ENCODE peak calls at places on chromosomes 13 and 19, in eight cellular contexts. I, X, L, P, B, C, R and J are unnamed samples.

GRCh38 chr19:1252818-1253513 is 4.6 kb downstream of the MIDN start:
- DNase-seq in I (peak; percentile 90), R (peak; percentile 94), B (no peak), L (peak; percentile 90), X (no peak), C (no peak), P (peak; percentile 98), J (no peak)

GRCh38 chr13:104140557-104140956 is 1074.3 kb upstream of the SLC10A2 start:
- DNase-seq in B (no peak), L (no peak), C (no peak), I (no peak), P (no peak), X (no peak), R (no peak), J (no peak)

GRCh38 chr13:49371943-49372636 is 71.8 kb downstream of the CAB39L start:
- DNase-seq in B (no peak), X (no peak), R (no peak), P (peak; percentile 61), C (no peak), L (no peak), I (no peak), J (no peak)

GRCh38 chr19:17658666-17659065 is 29.5 kb downstream of the UNC13A start:
- DNase-seq in C (no peak), X (no peak), R (no peak), P (no peak), L (no peak), I (no peak), B (no peak), J (no peak)

GRCh38 chr19:17861542-17862402 is 2.1 kb downstream of the RPL18A start:
- DNase-seq in I (no peak), X (no peak), P (no peak), C (no peak), B (no peak), R (no peak), L (no peak), J (no peak)

GRCh38 chr19:49468746-49469447 is 5.1 kb upstream of the FLT3LG start:
- DNase-seq in X (peak; percentile 64), R (no peak), B (peak; percentile 80), L (no peak), P (peak; percentile 67), C (peak; percentile 83), I (peak; percentile 56), J (peak; percentile 82)

GRCh38 chr19:13849991-13850909 is 26.7 kb upstream of the NANOS3 start:
- DNase-seq in B (peak; percentile 80), I (peak; percentile 88), X (peak; percentile 79), L (peak; percentile 86), R (peak; percentile 81), C (no peak), P (peak; percentile 76), J (no peak)

GRCh38 chr19:32469796-32470195 is 64.2 kb downstream of the DPY19L3 start:
- DNase-seq in B (peak; percentile 65), L (no peak), C (no peak), R (no peak), I (no peak), P (peak; percentile 20), X (no peak), J (no peak)

GRCh38 chr19:54266133-54266532 is 9.1 kb upstream of the LILRB5 start:
- DNase-seq in P (peak; percentile 55), I (peak; percentile 79), X (peak; percentile 94), B (peak; percentile 91), C (peak; percentile 7), R (peak; percentile 78), L (peak; percentile 72), J (peak; percentile 36)

GRCh38 chr13:42990147-42990990 is 1.7 kb downstream of the EPSTI1 start:
- DNase-seq in L (no peak), B (no peak), C (no peak), I (no peak), R (no peak), X (no peak), P (peak; percentile 65), J (no peak)

GRCh38 chr13:35471466-35472307 is 4.8 kb downstream of the MAB21L1 start:
- DNase-seq in B (peak; percentile 64), R (no peak), I (no peak), P (no peak), X (peak; percentile 36), C (no peak), L (no peak), J (no peak)

GRCh38 chr13:44879452-44880058 is 109.7 kb downstream of the NUFIP1 start:
- DNase-seq in R (no peak), B (no peak), C (no peak), P (peak; percentile 57), I (no peak), X (no peak), L (no peak), J (no peak)

GRCh38 chr13:51396352-51396751 is 56.5 kb downstream of the INTS6 start:
- DNase-seq in X (no peak), I (no peak), C (no peak), R (no peak), L (no peak), P (no peak), B (no peak), J (no peak)

GRCh38 chr19:4633140-4633967 is 6.0 kb upstream of the TNFAIP8L1 start:
- DNase-seq in C (no peak), I (peak; percentile 67), P (peak; percentile 90), X (peak; percentile 70), B (peak; percentile 88), R (peak; percentile 74), L (no peak), J (peak; percentile 44)

GRCh38 chr19:50833117-50833801 is at the start of gene KLK15:
- DNase-seq in X (no peak), C (no peak), B (no peak), P (no peak), R (no peak), L (no peak), I (no peak), J (no peak)

GRCh38 chr13:76210262-76210661 is 574.1 kb downstream of the LMO7 start:
- DNase-seq in P (no peak), L (no peak), R (no peak), X (no peak), I (no peak), C (no peak), B (no peak), J (no peak)

GRCh38 chr19:30135358-30135757 is 193.3 kb downstream of the URI1 start:
- DNase-seq in C (no peak), B (no peak), R (no peak), I (no peak), X (no peak), P (no peak), L (no peak), J (no peak)

GRCh38 chr13:108947551-108948030 is 318.2 kb downstream of the MYO16 start:
- DNase-seq in I (no peak), P (no peak), B (no peak), R (no peak), X (no peak), C (no peak), L (no peak), J (no peak)

GRCh38 chr19:38693380-38694223 is 46.2 kb downstream of the ACTN4 start:
- DNase-seq in B (no peak), X (peak; percentile 55), I (no peak), P (peak; percentile 99), L (no peak), R (peak; percentile 60), C (no peak), J (peak; percentile 63)

GRCh38 chr19:39232708-39233107 is 12.1 kb downstream of the IFNL3 start:
- DNase-seq in X (no peak), C (no peak), L (no peak), R (no peak), I (no peak), B (no peak), P (no peak), J (no peak)

GRCh38 chr19:5826531-5827341 is 12.8 kb downstream of the FUT6 start:
- DNase-seq in P (no peak), X (peak; percentile 89), B (peak; percentile 73), C (no peak), L (peak; percentile 71), R (peak; percentile 94), I (peak; percentile 78), J (peak; percentile 40)

GRCh38 chr19:23772668-23773063 is 14.0 kb upstream of the ZNF681 start:
- DNase-seq in L (no peak), B (no peak), P (no peak), I (no peak), R (no peak), C (no peak), X (no peak), J (no peak)

GRCh38 chr19:48283908-48284307 is 14.0 kb downstream of the ZNF114 start:
- DNase-seq in B (no peak), I (no peak), P (no peak), R (no peak), X (no peak), C (no peak), L (no peak), J (no peak)